ENCODE peak calls at places on chromosomes 16 and 17, in nine cellular contexts. One of them, this sample, is unnamed.

GRCh38 chr17:4327638-4328037 is 38.8 kb downstream of the UBE2G1 start:
- DNase-seq in stimulated activated CD4-positive, alpha-beta T cell treated with anti-CD3 and anti-CD28 coated beads, Interleukin-4, amount 100 ng/mL, for 1 hour: no peak
- DNase-seq in HT1080: peak
- DNase-seq in GM20000: no peak
- DNase-seq in amniotic epithelial cell: peak
- DNase-seq in GM10248: no peak
- DNase-seq in activated CD8-positive, alpha-beta memory T cell treated with anti-CD3 and anti-CD28 coated beads for 48 hours: no peak
- DNase-seq in NCI-H1092 treated with DMSO at 0.1 percent for 48 hours: no peak
- DNase-seq in activated effector memory CD4-positive, alpha-beta T cell treated with anti-CD3 and anti-CD28 coated beads, Interleukin-2, amount 50 U/mL, for 16 hours: no peak
- DNase-seq in this sample: no peak

GRCh38 chr17:50621562-50621961 is 13.1 kb upstream of the ABCC3 start:
- DNase-seq in stimulated activated CD4-positive, alpha-beta T cell treated with anti-CD3 and anti-CD28 coated beads, Interleukin-4, amount 100 ng/mL, for 1 hour: no peak
- DNase-seq in HT1080: no peak
- DNase-seq in GM20000: no peak
- DNase-seq in amniotic epithelial cell: peak
- DNase-seq in GM10248: no peak
- DNase-seq in activated CD8-positive, alpha-beta memory T cell treated with anti-CD3 and anti-CD28 coated beads for 48 hours: no peak
- DNase-seq in NCI-H1092 treated with DMSO at 0.1 percent for 48 hours: no peak
- DNase-seq in activated effector memory CD4-positive, alpha-beta T cell treated with anti-CD3 and anti-CD28 coated beads, Interleukin-2, amount 50 U/mL, for 16 hours: no peak
- DNase-seq in this sample: no peak

GRCh38 chr16:1277016-1277944 is 21.4 kb downstream of the TPSD1 start:
- DNase-seq in stimulated activated CD4-positive, alpha-beta T cell treated with anti-CD3 and anti-CD28 coated beads, Interleukin-4, amount 100 ng/mL, for 1 hour: no peak
- DNase-seq in HT1080: no peak
- DNase-seq in GM20000: no peak
- DNase-seq in amniotic epithelial cell: no peak
- DNase-seq in GM10248: no peak
- DNase-seq in activated CD8-positive, alpha-beta memory T cell treated with anti-CD3 and anti-CD28 coated beads for 48 hours: no peak
- DNase-seq in NCI-H1092 treated with DMSO at 0.1 percent for 48 hours: no peak
- DNase-seq in activated effector memory CD4-positive, alpha-beta T cell treated with anti-CD3 and anti-CD28 coated beads, Interleukin-2, amount 50 U/mL, for 16 hours: no peak
- DNase-seq in this sample: no peak

GRCh38 chr16:61730997-61731396 is 305.2 kb downstream of the CDH8 start:
- DNase-seq in stimulated activated CD4-positive, alpha-beta T cell treated with anti-CD3 and anti-CD28 coated beads, Interleukin-4, amount 100 ng/mL, for 1 hour: no peak
- DNase-seq in HT1080: no peak
- DNase-seq in GM20000: no peak
- DNase-seq in amniotic epithelial cell: no peak
- DNase-seq in GM10248: no peak
- DNase-seq in activated CD8-positive, alpha-beta memory T cell treated with anti-CD3 and anti-CD28 coated beads for 48 hours: no peak
- DNase-seq in NCI-H1092 treated with DMSO at 0.1 percent for 48 hours: no peak
- DNase-seq in activated effector memory CD4-positive, alpha-beta T cell treated with anti-CD3 and anti-CD28 coated beads, Interleukin-2, amount 50 U/mL, for 16 hours: no peak
- DNase-seq in this sample: no peak

GRCh38 chr16:64051826-64052225 is 1070.0 kb downstream of the CDH11 start:
- DNase-seq in stimulated activated CD4-positive, alpha-beta T cell treated with anti-CD3 and anti-CD28 coated beads, Interleukin-4, amount 100 ng/mL, for 1 hour: no peak
- DNase-seq in HT1080: peak
- DNase-seq in GM20000: no peak
- DNase-seq in amniotic epithelial cell: no peak
- DNase-seq in GM10248: no peak
- DNase-seq in activated CD8-positive, alpha-beta memory T cell treated with anti-CD3 and anti-CD28 coated beads for 48 hours: no peak
- DNase-seq in NCI-H1092 treated with DMSO at 0.1 percent for 48 hours: peak
- DNase-seq in activated effector memory CD4-positive, alpha-beta T cell treated with anti-CD3 and anti-CD28 coated beads, Interleukin-2, amount 50 U/mL, for 16 hours: no peak
- DNase-seq in this sample: peak

GRCh38 chr17:81885869-81886548 is 5.4 kb downstream of the ALYREF start:
- DNase-seq in stimulated activated CD4-positive, alpha-beta T cell treated with anti-CD3 and anti-CD28 coated beads, Interleukin-4, amount 100 ng/mL, for 1 hour: no peak
- DNase-seq in HT1080: peak
- DNase-seq in GM20000: no peak
- DNase-seq in amniotic epithelial cell: no peak
- DNase-seq in GM10248: no peak
- DNase-seq in activated CD8-positive, alpha-beta memory T cell treated with anti-CD3 and anti-CD28 coated beads for 48 hours: no peak
- DNase-seq in NCI-H1092 treated with DMSO at 0.1 percent for 48 hours: no peak
- DNase-seq in activated effector memory CD4-positive, alpha-beta T cell treated with anti-CD3 and anti-CD28 coated beads, Interleukin-2, amount 50 U/mL, for 16 hours: no peak
- DNase-seq in this sample: no peak

GRCh38 chr17:77304051-77304745 is 163.4 kb downstream of the SEC14L1 start:
- DNase-seq in stimulated activated CD4-positive, alpha-beta T cell treated with anti-CD3 and anti-CD28 coated beads, Interleukin-4, amount 100 ng/mL, for 1 hour: no peak
- DNase-seq in HT1080: no peak
- DNase-seq in GM20000: no peak
- DNase-seq in amniotic epithelial cell: no peak
- DNase-seq in GM10248: no peak
- DNase-seq in activated CD8-positive, alpha-beta memory T cell treated with anti-CD3 and anti-CD28 coated beads for 48 hours: no peak
- DNase-seq in NCI-H1092 treated with DMSO at 0.1 percent for 48 hours: peak
- DNase-seq in activated effector memory CD4-positive, alpha-beta T cell treated with anti-CD3 and anti-CD28 coated beads, Interleukin-2, amount 50 U/mL, for 16 hours: no peak
- DNase-seq in this sample: no peak

GRCh38 chr16:50611332-50611934 is 63.2 kb downstream of the NKD1 start:
- DNase-seq in stimulated activated CD4-positive, alpha-beta T cell treated with anti-CD3 and anti-CD28 coated beads, Interleukin-4, amount 100 ng/mL, for 1 hour: no peak
- DNase-seq in HT1080: peak
- DNase-seq in GM20000: no peak
- DNase-seq in amniotic epithelial cell: peak
- DNase-seq in GM10248: no peak
- DNase-seq in activated CD8-positive, alpha-beta memory T cell treated with anti-CD3 and anti-CD28 coated beads for 48 hours: no peak
- DNase-seq in NCI-H1092 treated with DMSO at 0.1 percent for 48 hours: no peak
- DNase-seq in activated effector memory CD4-positive, alpha-beta T cell treated with anti-CD3 and anti-CD28 coated beads, Interleukin-2, amount 50 U/mL, for 16 hours: no peak
- DNase-seq in this sample: no peak

GRCh38 chr17:7929158-7930029 is at the start of gene KCNAB3:
- DNase-seq in stimulated activated CD4-positive, alpha-beta T cell treated with anti-CD3 and anti-CD28 coated beads, Interleukin-4, amount 100 ng/mL, for 1 hour: peak
- DNase-seq in HT1080: no peak
- DNase-seq in GM20000: peak
- DNase-seq in amniotic epithelial cell: peak
- DNase-seq in GM10248: peak
- DNase-seq in activated CD8-positive, alpha-beta memory T cell treated with anti-CD3 and anti-CD28 coated beads for 48 hours: no peak
- DNase-seq in NCI-H1092 treated with DMSO at 0.1 percent for 48 hours: peak
- DNase-seq in activated effector memory CD4-positive, alpha-beta T cell treated with anti-CD3 and anti-CD28 coated beads, Interleukin-2, amount 50 U/mL, for 16 hours: peak
- DNase-seq in this sample: no peak

GRCh38 chr17:50758989-50759544 is 8.3 kb downstream of the ANKRD40CL start:
- DNase-seq in stimulated activated CD4-positive, alpha-beta T cell treated with anti-CD3 and anti-CD28 coated beads, Interleukin-4, amount 100 ng/mL, for 1 hour: no peak
- DNase-seq in HT1080: no peak
- DNase-seq in GM20000: no peak
- DNase-seq in amniotic epithelial cell: no peak
- DNase-seq in GM10248: no peak
- DNase-seq in activated CD8-positive, alpha-beta memory T cell treated with anti-CD3 and anti-CD28 coated beads for 48 hours: no peak
- DNase-seq in NCI-H1092 treated with DMSO at 0.1 percent for 48 hours: no peak
- DNase-seq in activated effector memory CD4-positive, alpha-beta T cell treated with anti-CD3 and anti-CD28 coated beads, Interleukin-2, amount 50 U/mL, for 16 hours: no peak
- DNase-seq in this sample: no peak

GRCh38 chr17:52470553-52470952 is 312.0 kb upstream of the CA10 start:
- DNase-seq in stimulated activated CD4-positive, alpha-beta T cell treated with anti-CD3 and anti-CD28 coated beads, Interleukin-4, amount 100 ng/mL, for 1 hour: no peak
- DNase-seq in HT1080: no peak
- DNase-seq in GM20000: no peak
- DNase-seq in amniotic epithelial cell: no peak
- DNase-seq in GM10248: no peak
- DNase-seq in activated CD8-positive, alpha-beta memory T cell treated with anti-CD3 and anti-CD28 coated beads for 48 hours: no peak
- DNase-seq in NCI-H1092 treated with DMSO at 0.1 percent for 48 hours: no peak
- DNase-seq in activated effector memory CD4-positive, alpha-beta T cell treated with anti-CD3 and anti-CD28 coated beads, Interleukin-2, amount 50 U/mL, for 16 hours: no peak
- DNase-seq in this sample: no peak

GRCh38 chr17:72640415-72641165 is 451.9 kb downstream of the SLC39A11 start:
- DNase-seq in stimulated activated CD4-positive, alpha-beta T cell treated with anti-CD3 and anti-CD28 coated beads, Interleukin-4, amount 100 ng/mL, for 1 hour: no peak
- DNase-seq in HT1080: no peak
- DNase-seq in GM20000: no peak
- DNase-seq in amniotic epithelial cell: no peak
- DNase-seq in GM10248: no peak
- DNase-seq in activated CD8-positive, alpha-beta memory T cell treated with anti-CD3 and anti-CD28 coated beads for 48 hours: no peak
- DNase-seq in NCI-H1092 treated with DMSO at 0.1 percent for 48 hours: no peak
- DNase-seq in activated effector memory CD4-positive, alpha-beta T cell treated with anti-CD3 and anti-CD28 coated beads, Interleukin-2, amount 50 U/mL, for 16 hours: no peak
- DNase-seq in this sample: no peak

GRCh38 chr16:2238396-2239230 is 2.4 kb downstream of the DNASE1L2 start:
- DNase-seq in stimulated activated CD4-positive, alpha-beta T cell treated with anti-CD3 and anti-CD28 coated beads, Interleukin-4, amount 100 ng/mL, for 1 hour: no peak
- DNase-seq in HT1080: no peak
- DNase-seq in GM20000: no peak
- DNase-seq in amniotic epithelial cell: no peak
- DNase-seq in GM10248: no peak
- DNase-seq in activated CD8-positive, alpha-beta memory T cell treated with anti-CD3 and anti-CD28 coated beads for 48 hours: no peak
- DNase-seq in NCI-H1092 treated with DMSO at 0.1 percent for 48 hours: no peak
- DNase-seq in activated effector memory CD4-positive, alpha-beta T cell treated with anti-CD3 and anti-CD28 coated beads, Interleukin-2, amount 50 U/mL, for 16 hours: no peak
- DNase-seq in this sample: no peak

GRCh38 chr17:9768381-9768934 is 22.9 kb downstream of the DHRS7C start:
- DNase-seq in stimulated activated CD4-positive, alpha-beta T cell treated with anti-CD3 and anti-CD28 coated beads, Interleukin-4, amount 100 ng/mL, for 1 hour: no peak
- DNase-seq in HT1080: peak
- DNase-seq in GM20000: peak
- DNase-seq in amniotic epithelial cell: peak
- DNase-seq in GM10248: peak
- DNase-seq in activated CD8-positive, alpha-beta memory T cell treated with anti-CD3 and anti-CD28 coated beads for 48 hours: no peak
- DNase-seq in NCI-H1092 treated with DMSO at 0.1 percent for 48 hours: peak
- DNase-seq in activated effector memory CD4-positive, alpha-beta T cell treated with anti-CD3 and anti-CD28 coated beads, Interleukin-2, amount 50 U/mL, for 16 hours: no peak
- DNase-seq in this sample: no peak

GRCh38 chr16:28193530-28194423 is 18.0 kb downstream of the XPO6 start:
- DNase-seq in stimulated activated CD4-positive, alpha-beta T cell treated with anti-CD3 and anti-CD28 coated beads, Interleukin-4, amount 100 ng/mL, for 1 hour: peak
- DNase-seq in HT1080: peak
- DNase-seq in GM20000: no peak
- DNase-seq in amniotic epithelial cell: peak
- DNase-seq in GM10248: no peak
- DNase-seq in activated CD8-positive, alpha-beta memory T cell treated with anti-CD3 and anti-CD28 coated beads for 48 hours: no peak
- DNase-seq in NCI-H1092 treated with DMSO at 0.1 percent for 48 hours: no peak
- DNase-seq in activated effector memory CD4-positive, alpha-beta T cell treated with anti-CD3 and anti-CD28 coated beads, Interleukin-2, amount 50 U/mL, for 16 hours: peak
- DNase-seq in this sample: no peak

GRCh38 chr17:48544356-48545021 is 420 bp downstream of the HOXB2 start:
- DNase-seq in stimulated activated CD4-positive, alpha-beta T cell treated with anti-CD3 and anti-CD28 coated beads, Interleukin-4, amount 100 ng/mL, for 1 hour: peak
- DNase-seq in HT1080: peak
- DNase-seq in GM20000: peak
- DNase-seq in amniotic epithelial cell: peak
- DNase-seq in GM10248: peak
- DNase-seq in activated CD8-positive, alpha-beta memory T cell treated with anti-CD3 and anti-CD28 coated beads for 48 hours: no peak
- DNase-seq in NCI-H1092 treated with DMSO at 0.1 percent for 48 hours: no peak
- DNase-seq in activated effector memory CD4-positive, alpha-beta T cell treated with anti-CD3 and anti-CD28 coated beads, Interleukin-2, amount 50 U/mL, for 16 hours: peak
- DNase-seq in this sample: no peak

GRCh38 chr17:8835106-8835505 is 32.4 kb downstream of the PIK3R6 start:
- DNase-seq in stimulated activated CD4-positive, alpha-beta T cell treated with anti-CD3 and anti-CD28 coated beads, Interleukin-4, amount 100 ng/mL, for 1 hour: no peak
- DNase-seq in HT1080: no peak
- DNase-seq in GM20000: no peak
- DNase-seq in amniotic epithelial cell: no peak
- DNase-seq in GM10248: no peak
- DNase-seq in activated CD8-positive, alpha-beta memory T cell treated with anti-CD3 and anti-CD28 coated beads for 48 hours: no peak
- DNase-seq in NCI-H1092 treated with DMSO at 0.1 percent for 48 hours: no peak
- DNase-seq in activated effector memory CD4-positive, alpha-beta T cell treated with anti-CD3 and anti-CD28 coated beads, Interleukin-2, amount 50 U/mL, for 16 hours: no peak
- DNase-seq in this sample: no peak

GRCh38 chr16:87344931-87345631 is 27.9 kb upstream of the C16orf95 start:
- DNase-seq in stimulated activated CD4-positive, alpha-beta T cell treated with anti-CD3 and anti-CD28 coated beads, Interleukin-4, amount 100 ng/mL, for 1 hour: peak
- DNase-seq in HT1080: no peak
- DNase-seq in GM20000: no peak
- DNase-seq in amniotic epithelial cell: peak
- DNase-seq in GM10248: no peak
- DNase-seq in activated CD8-positive, alpha-beta memory T cell treated with anti-CD3 and anti-CD28 coated beads for 48 hours: no peak
- DNase-seq in NCI-H1092 treated with DMSO at 0.1 percent for 48 hours: no peak
- DNase-seq in activated effector memory CD4-positive, alpha-beta T cell treated with anti-CD3 and anti-CD28 coated beads, Interleukin-2, amount 50 U/mL, for 16 hours: peak
- DNase-seq in this sample: no peak

GRCh38 chr17:72952220-72952619 is 140.3 kb downstream of the SLC39A11 start:
- DNase-seq in stimulated activated CD4-positive, alpha-beta T cell treated with anti-CD3 and anti-CD28 coated beads, Interleukin-4, amount 100 ng/mL, for 1 hour: no peak
- DNase-seq in HT1080: no peak
- DNase-seq in GM20000: no peak
- DNase-seq in amniotic epithelial cell: no peak
- DNase-seq in GM10248: no peak
- DNase-seq in activated CD8-positive, alpha-beta memory T cell treated with anti-CD3 and anti-CD28 coated beads for 48 hours: no peak
- DNase-seq in NCI-H1092 treated with DMSO at 0.1 percent for 48 hours: no peak
- DNase-seq in activated effector memory CD4-positive, alpha-beta T cell treated with anti-CD3 and anti-CD28 coated beads, Interleukin-2, amount 50 U/mL, for 16 hours: no peak
- DNase-seq in this sample: no peak

GRCh38 chr16:28984619-28985135 is at the start of gene LAT:
- DNase-seq in stimulated activated CD4-positive, alpha-beta T cell treated with anti-CD3 and anti-CD28 coated beads, Interleukin-4, amount 100 ng/mL, for 1 hour: peak
- DNase-seq in HT1080: peak
- DNase-seq in GM20000: peak
- DNase-seq in amniotic epithelial cell: no peak
- DNase-seq in GM10248: peak
- DNase-seq in activated CD8-positive, alpha-beta memory T cell treated with anti-CD3 and anti-CD28 coated beads for 48 hours: no peak
- DNase-seq in NCI-H1092 treated with DMSO at 0.1 percent for 48 hours: no peak
- DNase-seq in activated effector memory CD4-positive, alpha-beta T cell treated with anti-CD3 and anti-CD28 coated beads, Interleukin-2, amount 50 U/mL, for 16 hours: peak
- DNase-seq in this sample: peak